ENCODE peak calls at places on chromosomes 5 and 9, in seven cellular contexts. One of them, this sample, is unnamed.

GRCh38 chr5:170752257-170753215 is 31.0 kb upstream of the GABRP start:
- DNase-seq in stimulated activated CD8-positive, alpha-beta memory T cell treated with anti-CD3 and anti-CD28 coated beads, Interleukin-15, amount 100 ng/mL, for 4 hours: no peak
- DNase-seq in NCI-H524: peak
- DNase-seq in adrenal gland: no peak
- DNase-seq in kidney: peak
- DNase-seq in amniotic stem cell: no peak
- DNase-seq in GM04504: no peak
- DNase-seq in this sample: no peak

GRCh38 chr5:137831526-137831925 is 36.1 kb upstream of the MYOT start:
- DNase-seq in stimulated activated CD8-positive, alpha-beta memory T cell treated with anti-CD3 and anti-CD28 coated beads, Interleukin-15, amount 100 ng/mL, for 4 hours: no peak
- DNase-seq in NCI-H524: no peak
- DNase-seq in adrenal gland: no peak
- DNase-seq in kidney: no peak
- DNase-seq in amniotic stem cell: no peak
- DNase-seq in GM04504: no peak
- DNase-seq in this sample: no peak

GRCh38 chr5:176489077-176489476 is 40.9 kb downstream of the FAF2 start:
- DNase-seq in stimulated activated CD8-positive, alpha-beta memory T cell treated with anti-CD3 and anti-CD28 coated beads, Interleukin-15, amount 100 ng/mL, for 4 hours: no peak
- DNase-seq in NCI-H524: no peak
- DNase-seq in adrenal gland: no peak
- DNase-seq in kidney: no peak
- DNase-seq in amniotic stem cell: no peak
- DNase-seq in GM04504: no peak
- DNase-seq in this sample: no peak

GRCh38 chr5:116930628-116931027 is 356.0 kb upstream of the SEMA6A start:
- DNase-seq in stimulated activated CD8-positive, alpha-beta memory T cell treated with anti-CD3 and anti-CD28 coated beads, Interleukin-15, amount 100 ng/mL, for 4 hours: no peak
- DNase-seq in NCI-H524: no peak
- DNase-seq in adrenal gland: no peak
- DNase-seq in kidney: no peak
- DNase-seq in amniotic stem cell: no peak
- DNase-seq in GM04504: no peak
- DNase-seq in this sample: no peak

GRCh38 chr9:14865206-14865605 is 45.0 kb downstream of the FREM1 start:
- DNase-seq in stimulated activated CD8-positive, alpha-beta memory T cell treated with anti-CD3 and anti-CD28 coated beads, Interleukin-15, amount 100 ng/mL, for 4 hours: no peak
- DNase-seq in NCI-H524: no peak
- DNase-seq in adrenal gland: no peak
- DNase-seq in kidney: no peak
- DNase-seq in amniotic stem cell: no peak
- DNase-seq in GM04504: no peak
- DNase-seq in this sample: no peak

GRCh38 chr9:97508852-97509251 is 7.4 kb downstream of the TMOD1 start:
- DNase-seq in stimulated activated CD8-positive, alpha-beta memory T cell treated with anti-CD3 and anti-CD28 coated beads, Interleukin-15, amount 100 ng/mL, for 4 hours: no peak
- DNase-seq in NCI-H524: no peak
- DNase-seq in adrenal gland: no peak
- DNase-seq in kidney: no peak
- DNase-seq in amniotic stem cell: no peak
- DNase-seq in GM04504: no peak
- DNase-seq in this sample: no peak

GRCh38 chr5:1527533-1528205 is 3.9 kb upstream of the LPCAT1 start:
- DNase-seq in stimulated activated CD8-positive, alpha-beta memory T cell treated with anti-CD3 and anti-CD28 coated beads, Interleukin-15, amount 100 ng/mL, for 4 hours: no peak
- DNase-seq in NCI-H524: no peak
- DNase-seq in adrenal gland: peak
- DNase-seq in kidney: peak
- DNase-seq in amniotic stem cell: no peak
- DNase-seq in GM04504: no peak
- DNase-seq in this sample: no peak

GRCh38 chr5:29197636-29198035 is 1995.8 kb upstream of the CDH6 start:
- DNase-seq in stimulated activated CD8-positive, alpha-beta memory T cell treated with anti-CD3 and anti-CD28 coated beads, Interleukin-15, amount 100 ng/mL, for 4 hours: no peak
- DNase-seq in NCI-H524: no peak
- DNase-seq in adrenal gland: no peak
- DNase-seq in kidney: no peak
- DNase-seq in amniotic stem cell: no peak
- DNase-seq in GM04504: no peak
- DNase-seq in this sample: no peak

GRCh38 chr9:132412089-132412488 is 2.1 kb downstream of the CFAP77 start:
- DNase-seq in stimulated activated CD8-positive, alpha-beta memory T cell treated with anti-CD3 and anti-CD28 coated beads, Interleukin-15, amount 100 ng/mL, for 4 hours: no peak
- DNase-seq in NCI-H524: peak
- DNase-seq in adrenal gland: no peak
- DNase-seq in kidney: no peak
- DNase-seq in amniotic stem cell: no peak
- DNase-seq in GM04504: no peak
- DNase-seq in this sample: no peak

GRCh38 chr9:104108315-104108714 is 14.2 kb downstream of the SMC2 start:
- DNase-seq in stimulated activated CD8-positive, alpha-beta memory T cell treated with anti-CD3 and anti-CD28 coated beads, Interleukin-15, amount 100 ng/mL, for 4 hours: no peak
- DNase-seq in NCI-H524: no peak
- DNase-seq in adrenal gland: no peak
- DNase-seq in kidney: no peak
- DNase-seq in amniotic stem cell: no peak
- DNase-seq in GM04504: no peak
- DNase-seq in this sample: no peak

GRCh38 chr9:32558408-32558914 is 6.1 kb upstream of the TOPORS start:
- DNase-seq in stimulated activated CD8-positive, alpha-beta memory T cell treated with anti-CD3 and anti-CD28 coated beads, Interleukin-15, amount 100 ng/mL, for 4 hours: no peak
- DNase-seq in NCI-H524: no peak
- DNase-seq in adrenal gland: no peak
- DNase-seq in kidney: no peak
- DNase-seq in amniotic stem cell: no peak
- DNase-seq in GM04504: no peak
- DNase-seq in this sample: no peak

GRCh38 chr5:153866176-153866575 is 172.5 kb downstream of the FAM114A2 start:
- DNase-seq in stimulated activated CD8-positive, alpha-beta memory T cell treated with anti-CD3 and anti-CD28 coated beads, Interleukin-15, amount 100 ng/mL, for 4 hours: no peak
- DNase-seq in NCI-H524: no peak
- DNase-seq in adrenal gland: no peak
- DNase-seq in kidney: no peak
- DNase-seq in amniotic stem cell: no peak
- DNase-seq in GM04504: no peak
- DNase-seq in this sample: no peak

GRCh38 chr5:5291357-5291756 is 131.1 kb upstream of the ICE1 start:
- DNase-seq in stimulated activated CD8-positive, alpha-beta memory T cell treated with anti-CD3 and anti-CD28 coated beads, Interleukin-15, amount 100 ng/mL, for 4 hours: no peak
- DNase-seq in NCI-H524: no peak
- DNase-seq in adrenal gland: peak
- DNase-seq in kidney: peak
- DNase-seq in amniotic stem cell: no peak
- DNase-seq in GM04504: no peak
- DNase-seq in this sample: no peak

GRCh38 chr5:172178301-172179031 is 9.6 kb downstream of the STK10 start:
- DNase-seq in stimulated activated CD8-positive, alpha-beta memory T cell treated with anti-CD3 and anti-CD28 coated beads, Interleukin-15, amount 100 ng/mL, for 4 hours: no peak
- DNase-seq in NCI-H524: no peak
- DNase-seq in adrenal gland: no peak
- DNase-seq in kidney: no peak
- DNase-seq in amniotic stem cell: no peak
- DNase-seq in GM04504: no peak
- DNase-seq in this sample: peak

GRCh38 chr9:93891549-93892310 is 63.4 kb downstream of the BARX1 start:
- DNase-seq in stimulated activated CD8-positive, alpha-beta memory T cell treated with anti-CD3 and anti-CD28 coated beads, Interleukin-15, amount 100 ng/mL, for 4 hours: no peak
- DNase-seq in NCI-H524: no peak
- DNase-seq in adrenal gland: no peak
- DNase-seq in kidney: no peak
- DNase-seq in amniotic stem cell: no peak
- DNase-seq in GM04504: no peak
- DNase-seq in this sample: no peak

GRCh38 chr5:181037365-181037861 is 2.7 kb upstream of the BTNL9 start:
- DNase-seq in stimulated activated CD8-positive, alpha-beta memory T cell treated with anti-CD3 and anti-CD28 coated beads, Interleukin-15, amount 100 ng/mL, for 4 hours: no peak
- DNase-seq in NCI-H524: no peak
- DNase-seq in adrenal gland: no peak
- DNase-seq in kidney: no peak
- DNase-seq in amniotic stem cell: no peak
- DNase-seq in GM04504: no peak
- DNase-seq in this sample: no peak

GRCh38 chr9:93132287-93132927 is 1.6 kb downstream of the NINJ1 start:
- DNase-seq in stimulated activated CD8-positive, alpha-beta memory T cell treated with anti-CD3 and anti-CD28 coated beads, Interleukin-15, amount 100 ng/mL, for 4 hours: no peak
- DNase-seq in NCI-H524: no peak
- DNase-seq in adrenal gland: peak
- DNase-seq in kidney: peak
- DNase-seq in amniotic stem cell: no peak
- DNase-seq in GM04504: peak
- DNase-seq in this sample: no peak

GRCh38 chr9:86434039-86434726 is 80.0 kb upstream of the TUT7 start:
- DNase-seq in stimulated activated CD8-positive, alpha-beta memory T cell treated with anti-CD3 and anti-CD28 coated beads, Interleukin-15, amount 100 ng/mL, for 4 hours: no peak
- DNase-seq in NCI-H524: no peak
- DNase-seq in adrenal gland: no peak
- DNase-seq in kidney: no peak
- DNase-seq in amniotic stem cell: peak
- DNase-seq in GM04504: peak
- DNase-seq in this sample: no peak

GRCh38 chr9:73348485-73348884 is 196.8 kb downstream of the ANXA1 start:
- DNase-seq in stimulated activated CD8-positive, alpha-beta memory T cell treated with anti-CD3 and anti-CD28 coated beads, Interleukin-15, amount 100 ng/mL, for 4 hours: no peak
- DNase-seq in NCI-H524: no peak
- DNase-seq in adrenal gland: no peak
- DNase-seq in kidney: no peak
- DNase-seq in amniotic stem cell: no peak
- DNase-seq in GM04504: no peak
- DNase-seq in this sample: no peak

This sample was measured in activated CD4-positive, CD25-positive, alpha-beta regulatory T cell treated with anti-CD3 and anti-CD28 coated beads, Interleukin-2, amount 50 U/mL, for 72 hours.